ENCODE peak calls at places on chromosomes 11 and 22, in nine cellular contexts. Z, B, N, A, X, Q, V, H and L are unnamed samples.

GRCh38 chr11:61556621-61557020 is 24.3 kb downstream of the SYT7 start:
- DNase-seq in Z (no peak), B (no peak), N (no peak), A (no peak), X (no peak), Q (no peak), V (no peak), H (no peak), L (no peak)

GRCh38 chr11:69449320-69450063 is 32.0 kb upstream of the LINC01488 start:
- DNase-seq in Z (no peak), B (peak), N (no peak), A (no peak), X (no peak), Q (no peak), V (no peak), H (no peak), L (no peak)

GRCh38 chr11:64864473-64865285 is 13.7 kb downstream of the EHD1 start:
- DNase-seq in Z (no peak), B (peak), N (peak), A (peak), X (peak), Q (no peak), V (no peak), H (no peak), L (no peak)

GRCh38 chr11:115806056-115806455 is 301.8 kb upstream of the CADM1 start:
- DNase-seq in Z (no peak), B (no peak), N (no peak), A (no peak), X (no peak), Q (no peak), V (no peak), H (no peak), L (no peak)

GRCh38 chr11:132999031-132999430 is 533.3 kb downstream of the OPCML start:
- DNase-seq in Z (no peak), B (no peak), N (no peak), A (no peak), X (no peak), Q (no peak), V (no peak), H (no peak), L (no peak)

GRCh38 chr22:40714514-40714966 is 35.3 kb downstream of the MCHR1 start:
- DNase-seq in Z (peak), B (peak), N (no peak), A (peak), X (peak), Q (peak), V (no peak), H (no peak), L (peak)

GRCh38 chr22:32245042-32245441 is 10.1 kb downstream of the SLC5A4 start:
- DNase-seq in Z (no peak), B (no peak), N (no peak), A (no peak), X (no peak), Q (no peak), V (no peak), H (no peak), L (no peak)

GRCh38 chr11:130118636-130119387 is 40.8 kb upstream of the ST14 start:
- DNase-seq in Z (no peak), B (no peak), N (peak), A (no peak), X (no peak), Q (no peak), V (no peak), H (peak), L (no peak)

GRCh38 chr22:28930357-28931007 is 47.1 kb downstream of the ZNRF3 start:
- DNase-seq in Z (no peak), B (no peak), N (peak), A (no peak), X (peak), Q (no peak), V (no peak), H (no peak), L (no peak)

GRCh38 chr11:1870721-1871466 is 18.0 kb downstream of the LSP1 start:
- DNase-seq in Z (no peak), B (peak), N (no peak), A (peak), X (peak), Q (no peak), V (no peak), H (no peak), L (no peak)

GRCh38 chr11:19101803-19102520 is 15.0 kb upstream of the ZDHHC13 start:
- DNase-seq in Z (peak), B (no peak), N (no peak), A (no peak), X (no peak), Q (no peak), V (no peak), H (no peak), L (no peak)

GRCh38 chr22:41906822-41907221 is 8.1 kb downstream of the SHISA8 start:
- DNase-seq in Z (no peak), B (no peak), N (no peak), A (no peak), X (no peak), Q (peak), V (no peak), H (no peak), L (no peak)

GRCh38 chr22:49047461-49047860 is 780.2 kb downstream of the BRD1 start:
- DNase-seq in Z (peak), B (no peak), N (no peak), A (no peak), X (no peak), Q (no peak), V (no peak), H (no peak), L (no peak)

GRCh38 chr22:38935023-38935422 is 22.4 kb upstream of the APOBEC3A start:
- DNase-seq in Z (peak), B (no peak), N (no peak), A (no peak), X (no peak), Q (no peak), V (no peak), H (no peak), L (no peak)

GRCh38 chr22:20964090-20964798 is 2.8 kb upstream of the AIFM3 start:
- DNase-seq in Z (no peak), B (no peak), N (no peak), A (no peak), X (no peak), Q (no peak), V (no peak), H (no peak), L (no peak)

GRCh38 chr22:20965888-20966855 is 883 bp upstream of the AIFM3 start:
- DNase-seq in Z (no peak), B (no peak), N (no peak), A (no peak), X (no peak), Q (no peak), V (no peak), H (no peak), L (no peak)

GRCh38 chr22:20966883-20967696 is at the start of gene AIFM3:
- DNase-seq in Z (no peak), B (no peak), N (no peak), A (no peak), X (peak), Q (no peak), V (no peak), H (no peak), L (no peak)

GRCh38 chr22:20964799-20965103 is 2.3 kb upstream of the AIFM3 start:
- DNase-seq in Z (no peak), B (no peak), N (no peak), A (no peak), X (no peak), Q (no peak), V (no peak), H (no peak), L (no peak)

DNA sequence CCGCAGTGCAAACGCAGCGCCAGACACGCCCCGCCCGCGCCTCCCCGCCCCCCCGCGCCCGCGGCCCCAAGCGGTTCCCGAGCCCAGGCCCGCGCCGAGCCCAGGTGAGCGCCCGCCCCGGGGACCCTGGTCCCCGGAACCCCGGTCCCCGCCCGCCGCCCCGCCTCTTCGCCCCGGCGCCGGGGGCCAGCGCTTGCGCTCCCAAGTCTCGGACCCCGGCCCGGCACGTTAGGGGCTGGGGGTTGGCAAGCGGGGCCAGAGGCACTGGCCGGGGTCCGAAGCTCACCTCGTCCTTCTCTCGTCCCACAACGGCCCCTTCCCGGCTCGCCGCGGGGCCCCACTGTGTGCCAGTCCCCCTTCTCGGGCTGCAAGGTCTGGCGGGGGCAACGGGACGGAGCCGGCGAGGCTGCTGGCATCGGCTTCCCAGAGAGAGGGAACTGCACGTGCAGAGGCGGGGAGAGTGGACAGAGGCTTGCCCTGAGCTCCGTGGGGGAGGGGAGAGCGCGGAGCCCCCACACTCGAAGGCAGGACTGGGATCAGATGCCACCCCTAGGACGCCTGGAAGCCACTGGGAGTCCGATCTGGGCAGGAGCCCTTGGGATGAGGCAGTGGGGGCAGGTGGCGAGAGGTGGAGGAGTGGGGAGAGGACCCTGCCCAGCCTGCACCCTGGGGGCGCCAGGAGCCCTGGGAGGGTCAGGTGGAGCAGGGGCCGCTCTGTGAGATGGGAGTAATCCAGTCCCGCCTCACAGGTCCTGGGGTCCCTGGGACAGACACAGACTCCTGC is 1.8 kb upstream of the AIFM3 start:
- DNase-seq in Z (no peak), B (no peak), N (no peak), A (no peak), X (peak), Q (no peak), V (no peak), H (no peak), L (no peak)
- H2AFZ ChIP-seq in Z (no peak), B (no peak), N (no peak), A (no peak), X (peak), Q (no peak), V (no peak), H (peak), L (peak)

DNA sequence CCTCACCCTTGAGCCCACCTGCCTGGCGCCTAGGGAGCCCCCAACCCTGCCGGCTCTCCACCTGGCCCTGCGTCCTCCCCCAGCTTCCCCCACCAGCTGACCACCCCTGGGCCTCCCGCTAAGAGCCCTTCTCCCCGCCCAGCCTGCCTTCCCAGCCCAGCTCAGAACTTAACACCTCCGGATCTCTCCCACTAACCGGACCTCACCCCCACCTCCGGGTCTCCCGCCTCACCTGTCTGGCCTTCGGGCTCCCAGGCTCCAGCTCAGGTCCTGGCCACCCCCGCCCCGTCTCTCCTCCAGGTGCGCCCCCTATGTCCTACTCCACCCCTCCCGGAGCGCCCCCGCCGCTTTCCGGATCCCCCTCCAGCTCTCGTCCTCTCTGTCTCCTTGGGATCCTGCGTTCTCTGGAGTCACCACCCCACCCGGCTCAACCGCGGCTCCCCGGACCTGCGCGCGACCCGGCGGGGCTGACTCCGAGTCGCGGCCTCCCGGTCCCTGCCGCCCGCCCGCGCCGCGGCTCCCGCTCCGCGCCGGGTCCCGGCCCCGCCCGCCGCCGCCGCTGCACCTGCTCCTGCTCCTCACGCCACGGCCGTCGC is at the start of gene KCNJ11:
- DNase-seq in Z (no peak), B (no peak), N (no peak), A (no peak), X (peak), Q (peak), V (no peak), H (no peak), L (no peak)
- H2AFZ ChIP-seq in Z (peak), B (no peak), N (peak), A (no peak), X (peak), Q (no peak), V (peak), H (peak), L (peak)

GRCh38 chr11:45995342-45995734 is 72.9 kb downstream of the LARGE2 start:
- DNase-seq in Z (no peak), B (no peak), N (no peak), A (no peak), X (no peak), Q (no peak), V (no peak), H (no peak), L (no peak)
- H2AFZ ChIP-seq in Z (no peak), B (no peak), N (no peak), A (no peak), X (no peak), Q (no peak), V (no peak), H (no peak), L (no peak)

GRCh38 chr11:17722000-17722643 is 2.8 kb downstream of the MYOD1 start:
- DNase-seq in Z (peak), B (peak), N (no peak), A (peak), X (peak), Q (peak), V (peak), H (no peak), L (no peak)

GRCh38 chr11:17719028-17719939 is at the start of gene MYOD1:
- DNase-seq in Z (no peak), B (no peak), N (no peak), A (peak), X (peak), Q (peak), V (no peak), H (no peak), L (no peak)

GRCh38 chr11:17719940-17720795 is 797 bp downstream of the MYOD1 start:
- DNase-seq in Z (no peak), B (no peak), N (no peak), A (peak), X (peak), Q (peak), V (no peak), H (no peak), L (no peak)

GRCh38 chr11:17720796-17721171 is 1.4 kb downstream of the MYOD1 start:
- DNase-seq in Z (no peak), B (no peak), N (no peak), A (no peak), X (peak), Q (peak), V (no peak), H (no peak), L (no peak)

GRCh38 chr11:17721242-17721999 is 2.0 kb downstream of the MYOD1 start:
- DNase-seq in Z (no peak), B (no peak), N (no peak), A (peak), X (peak), Q (no peak), V (no peak), H (no peak), L (no peak)
- H2AFZ ChIP-seq in Z (no peak), B (no peak), N (no peak), A (no peak), X (no peak), Q (no peak), V (peak), H (no peak), L (peak)

GRCh38 chr11:57344826-57345225 is 6.7 kb downstream of the P2RX3 start:
- DNase-seq in Z (no peak), B (no peak), N (no peak), A (no peak), X (no peak), Q (no peak), V (no peak), H (no peak), L (no peak)

GRCh38 chr11:57348052-57348451 is 9.9 kb downstream of the P2RX3 start:
- DNase-seq in Z (no peak), B (no peak), N (no peak), A (no peak), X (no peak), Q (no peak), V (no peak), H (no peak), L (no peak)

GRCh38 chr11:57343825-57344224 is 5.7 kb downstream of the P2RX3 start:
- DNase-seq in Z (no peak), B (no peak), N (no peak), A (no peak), X (no peak), Q (no peak), V (no peak), H (no peak), L (no peak)

GRCh38 chr11:57347336-57347735 is 9.2 kb downstream of the P2RX3 start:
- DNase-seq in Z (no peak), B (no peak), N (no peak), A (no peak), X (no peak), Q (no peak), V (no peak), H (no peak), L (no peak)

DNA sequence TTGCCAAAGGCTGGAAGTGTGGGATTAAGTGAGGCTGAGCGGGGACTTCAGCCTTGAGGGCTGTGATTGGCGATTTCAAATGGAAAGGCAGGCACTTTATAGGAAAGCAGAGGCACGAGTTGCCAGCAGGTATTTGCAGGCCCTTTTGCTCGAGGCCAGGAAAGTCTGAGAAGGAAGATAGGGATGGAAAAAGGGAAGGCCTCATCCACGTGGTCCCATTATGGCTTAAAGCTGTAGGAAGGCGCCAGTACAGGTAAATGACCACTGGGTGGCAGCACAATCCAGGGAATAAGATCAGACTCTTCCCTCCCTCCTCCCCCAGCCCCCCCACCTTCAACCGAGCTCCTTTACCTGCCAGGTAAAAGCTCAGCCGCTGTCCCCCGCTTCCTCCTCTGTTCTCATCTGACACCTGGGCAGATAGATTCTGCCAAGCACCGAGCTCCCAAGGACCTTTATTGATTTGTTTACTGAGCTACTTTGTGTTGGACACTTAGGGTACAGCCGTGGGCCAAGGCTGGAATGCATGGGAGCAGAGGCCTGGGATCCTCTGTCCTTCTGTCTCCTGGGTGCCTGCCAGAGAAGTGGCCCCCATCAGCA is 7.5 kb downstream of the P2RX3 start:
- DNase-seq in Z (peak), B (peak), N (peak), A (peak), X (peak), Q (peak), V (peak), H (peak), L (peak)
- H2AFZ ChIP-seq in Z (peak), B (peak), N (peak), A (peak), X (peak), Q (peak), V (peak), H (peak), L (peak)

GRCh38 chr11:46279393-46280099 is 2.1 kb downstream of the CREB3L1 start:
- DNase-seq in Z (peak), B (peak), N (no peak), A (peak), X (peak), Q (no peak), V (no peak), H (no peak), L (no peak)

GRCh38 chr11:46278387-46279173 is 1.1 kb downstream of the CREB3L1 start:
- DNase-seq in Z (no peak), B (peak), N (no peak), A (peak), X (peak), Q (peak), V (no peak), H (no peak), L (no peak)

GRCh38 chr11:46277313-46277622 is 194 bp upstream of the CREB3L1 start:
- DNase-seq in Z (peak), B (peak), N (no peak), A (peak), X (no peak), Q (no peak), V (no peak), H (no peak), L (no peak)

GRCh38 chr11:46275964-46276641 is 1.4 kb upstream of the CREB3L1 start:
- DNase-seq in Z (no peak), B (no peak), N (no peak), A (no peak), X (no peak), Q (no peak), V (no peak), H (no peak), L (no peak)

GRCh38 chr11:46277623-46278386 is at the start of gene CREB3L1:
- DNase-seq in Z (no peak), B (peak), N (no peak), A (peak), X (peak), Q (peak), V (no peak), H (no peak), L (no peak)
- H2AFZ ChIP-seq in Z (peak), B (no peak), N (no peak), A (peak), X (peak), Q (peak), V (no peak), H (no peak), L (peak)

GRCh38 chr11:34234086-34234740 is 123.6 kb downstream of the ABTB2 start:
- DNase-seq in Z (peak), B (no peak), N (peak), A (peak), X (peak), Q (peak), V (peak), H (peak), L (no peak)
- H2AFZ ChIP-seq in Z (peak), B (no peak), N (peak), A (no peak), X (peak), Q (no peak), V (peak), H (no peak), L (peak)

GRCh38 chr11:66311965-66312548 is 4.8 kb downstream of the CD248 start:
- DNase-seq in Z (peak), B (peak), N (peak), A (peak), X (peak), Q (peak), V (peak), H (peak), L (peak)

GRCh38 chr11:66312549-66313320 is 4.1 kb downstream of the CD248 start:
- DNase-seq in Z (peak), B (peak), N (peak), A (peak), X (peak), Q (peak), V (peak), H (peak), L (peak)

GRCh38 chr11:66310324-66310723 is 6.5 kb downstream of the CD248 start:
- DNase-seq in Z (no peak), B (no peak), N (no peak), A (no peak), X (no peak), Q (no peak), V (no peak), H (no peak), L (no peak)

GRCh38 chr11:66313321-66314185 is 3.3 kb downstream of the CD248 start:
- DNase-seq in Z (no peak), B (peak), N (no peak), A (peak), X (peak), Q (peak), V (no peak), H (no peak), L (peak)

GRCh38 chr11:66311470-66311964 is 5.3 kb downstream of the CD248 start:
- DNase-seq in Z (no peak), B (no peak), N (no peak), A (no peak), X (no peak), Q (no peak), V (no peak), H (no peak), L (no peak)
- H2AFZ ChIP-seq in Z (peak), B (no peak), N (peak), A (peak), X (peak), Q (no peak), V (peak), H (peak), L (peak)